ENCODE peak calls at places on chromosomes 2 and 18, in nine cellular contexts. One of them, this sample, is unnamed.

GRCh38 chr2:66030553-66030952 is 404.4 kb upstream of the MEIS1 start:
- DNase-seq in fibroblast of lung: peak
- DNase-seq in suprapubic skin: no peak
- DNase-seq in RWPE2: no peak
- DNase-seq in GM23338: peak
- DNase-seq in endodermal cell: no peak
- DNase-seq in RWPE1: peak
- DNase-seq in astrocyte: no peak
- DNase-seq in AG09309: no peak
- DNase-seq in this sample: no peak

GRCh38 chr18:63322908-63323634 is 3.5 kb upstream of the BCL2 start:
- DNase-seq in fibroblast of lung: peak
- DNase-seq in suprapubic skin: no peak
- DNase-seq in RWPE2: no peak
- DNase-seq in GM23338: peak
- DNase-seq in endodermal cell: peak
- DNase-seq in RWPE1: peak
- DNase-seq in astrocyte: peak
- DNase-seq in AG09309: peak
- DNase-seq in this sample: peak

GRCh38 chr2:72236445-72237067 is 88.9 kb upstream of the CYP26B1 start:
- DNase-seq in fibroblast of lung: peak
- DNase-seq in suprapubic skin: no peak
- DNase-seq in RWPE2: no peak
- DNase-seq in GM23338: no peak
- DNase-seq in endodermal cell: no peak
- DNase-seq in RWPE1: peak
- DNase-seq in astrocyte: peak
- DNase-seq in AG09309: peak
- DNase-seq in this sample: no peak

GRCh38 chr2:239143858-239144712 is 256.7 kb downstream of the HDAC4 start:
- DNase-seq in fibroblast of lung: peak
- DNase-seq in suprapubic skin: no peak
- DNase-seq in RWPE2: no peak
- DNase-seq in GM23338: peak
- DNase-seq in endodermal cell: peak
- DNase-seq in RWPE1: peak
- DNase-seq in astrocyte: peak
- DNase-seq in AG09309: no peak
- DNase-seq in this sample: peak

GRCh38 chr18:44548291-44549221 is 132.1 kb upstream of the SETBP1 start:
- DNase-seq in fibroblast of lung: peak
- DNase-seq in suprapubic skin: no peak
- DNase-seq in RWPE2: no peak
- DNase-seq in GM23338: no peak
- DNase-seq in endodermal cell: no peak
- DNase-seq in RWPE1: no peak
- DNase-seq in astrocyte: peak
- DNase-seq in AG09309: peak
- DNase-seq in this sample: no peak

GRCh38 chr18:23209796-23210195 is 74.5 kb downstream of the CABLES1 start:
- DNase-seq in fibroblast of lung: no peak
- DNase-seq in suprapubic skin: no peak
- DNase-seq in RWPE2: no peak
- DNase-seq in GM23338: no peak
- DNase-seq in endodermal cell: no peak
- DNase-seq in RWPE1: no peak
- DNase-seq in astrocyte: no peak
- DNase-seq in AG09309: no peak
- DNase-seq in this sample: no peak

GRCh38 chr2:200812122-200813022 is 662 bp downstream of the BZW1 start:
- DNase-seq in fibroblast of lung: peak
- DNase-seq in suprapubic skin: peak
- DNase-seq in RWPE2: peak
- DNase-seq in GM23338: peak
- DNase-seq in endodermal cell: peak
- DNase-seq in RWPE1: peak
- DNase-seq in astrocyte: peak
- DNase-seq in AG09309: no peak
- DNase-seq in this sample: peak

GRCh38 chr2:209525834-209526281 is 102.0 kb downstream of the MAP2 start:
- DNase-seq in fibroblast of lung: peak
- DNase-seq in suprapubic skin: no peak
- DNase-seq in RWPE2: no peak
- DNase-seq in GM23338: no peak
- DNase-seq in endodermal cell: no peak
- DNase-seq in RWPE1: peak
- DNase-seq in astrocyte: peak
- DNase-seq in AG09309: peak
- DNase-seq in this sample: no peak

GRCh38 chr2:3639015-3639630 is 18.9 kb upstream of the ALLC start:
- DNase-seq in fibroblast of lung: no peak
- DNase-seq in suprapubic skin: peak
- DNase-seq in RWPE2: peak
- DNase-seq in GM23338: no peak
- DNase-seq in endodermal cell: peak
- DNase-seq in RWPE1: no peak
- DNase-seq in astrocyte: no peak
- DNase-seq in AG09309: no peak
- DNase-seq in this sample: no peak

GRCh38 chr2:201420442-201421113 is 30.7 kb downstream of the TRAK2 start:
- DNase-seq in fibroblast of lung: peak
- DNase-seq in suprapubic skin: no peak
- DNase-seq in RWPE2: no peak
- DNase-seq in GM23338: no peak
- DNase-seq in endodermal cell: no peak
- DNase-seq in RWPE1: peak
- DNase-seq in astrocyte: peak
- DNase-seq in AG09309: no peak
- DNase-seq in this sample: no peak

GRCh38 chr2:119426801-119427395 is 4.8 kb upstream of the TMEM37 start:
- DNase-seq in fibroblast of lung: peak
- DNase-seq in suprapubic skin: no peak
- DNase-seq in RWPE2: no peak
- DNase-seq in GM23338: no peak
- DNase-seq in endodermal cell: peak
- DNase-seq in RWPE1: no peak
- DNase-seq in astrocyte: no peak
- DNase-seq in AG09309: no peak
- DNase-seq in this sample: no peak

GRCh38 chr2:200177971-200178911 is 128.3 kb upstream of the SPATS2L start:
- DNase-seq in fibroblast of lung: peak
- DNase-seq in suprapubic skin: no peak
- DNase-seq in RWPE2: no peak
- DNase-seq in GM23338: no peak
- DNase-seq in endodermal cell: no peak
- DNase-seq in RWPE1: no peak
- DNase-seq in astrocyte: peak
- DNase-seq in AG09309: no peak
- DNase-seq in this sample: no peak

GRCh38 chr2:195094330-195094729 is 562.7 kb upstream of the SLC39A10 start:
- DNase-seq in fibroblast of lung: no peak
- DNase-seq in suprapubic skin: no peak
- DNase-seq in RWPE2: no peak
- DNase-seq in GM23338: no peak
- DNase-seq in endodermal cell: no peak
- DNase-seq in RWPE1: peak
- DNase-seq in astrocyte: peak
- DNase-seq in AG09309: no peak
- DNase-seq in this sample: no peak

GRCh38 chr2:95278637-95279225 is 4.5 kb downstream of the PROM2 start:
- DNase-seq in fibroblast of lung: no peak
- DNase-seq in suprapubic skin: no peak
- DNase-seq in RWPE2: peak
- DNase-seq in GM23338: no peak
- DNase-seq in endodermal cell: no peak
- DNase-seq in RWPE1: no peak
- DNase-seq in astrocyte: no peak
- DNase-seq in AG09309: no peak
- DNase-seq in this sample: no peak

GRCh38 chr2:26316041-26316440 is 29.9 kb upstream of the SELENOI start:
- DNase-seq in fibroblast of lung: no peak
- DNase-seq in suprapubic skin: no peak
- DNase-seq in RWPE2: no peak
- DNase-seq in GM23338: peak
- DNase-seq in endodermal cell: peak
- DNase-seq in RWPE1: no peak
- DNase-seq in astrocyte: no peak
- DNase-seq in AG09309: no peak
- DNase-seq in this sample: no peak
- TF ChIP-seq CTCF in fibroblast of lung: peak
- TF ChIP-seq CTCF in suprapubic skin: no peak
- TF ChIP-seq CTCF in RWPE2: no peak
- TF ChIP-seq CTCF in GM23338: peak
- TF ChIP-seq CTCF in endodermal cell: peak
- TF ChIP-seq CTCF in RWPE1: no peak
- TF ChIP-seq CTCF in astrocyte: no peak
- TF ChIP-seq CTCF in AG09309: peak
- TF ChIP-seq CTCF in this sample: no peak

DNA sequence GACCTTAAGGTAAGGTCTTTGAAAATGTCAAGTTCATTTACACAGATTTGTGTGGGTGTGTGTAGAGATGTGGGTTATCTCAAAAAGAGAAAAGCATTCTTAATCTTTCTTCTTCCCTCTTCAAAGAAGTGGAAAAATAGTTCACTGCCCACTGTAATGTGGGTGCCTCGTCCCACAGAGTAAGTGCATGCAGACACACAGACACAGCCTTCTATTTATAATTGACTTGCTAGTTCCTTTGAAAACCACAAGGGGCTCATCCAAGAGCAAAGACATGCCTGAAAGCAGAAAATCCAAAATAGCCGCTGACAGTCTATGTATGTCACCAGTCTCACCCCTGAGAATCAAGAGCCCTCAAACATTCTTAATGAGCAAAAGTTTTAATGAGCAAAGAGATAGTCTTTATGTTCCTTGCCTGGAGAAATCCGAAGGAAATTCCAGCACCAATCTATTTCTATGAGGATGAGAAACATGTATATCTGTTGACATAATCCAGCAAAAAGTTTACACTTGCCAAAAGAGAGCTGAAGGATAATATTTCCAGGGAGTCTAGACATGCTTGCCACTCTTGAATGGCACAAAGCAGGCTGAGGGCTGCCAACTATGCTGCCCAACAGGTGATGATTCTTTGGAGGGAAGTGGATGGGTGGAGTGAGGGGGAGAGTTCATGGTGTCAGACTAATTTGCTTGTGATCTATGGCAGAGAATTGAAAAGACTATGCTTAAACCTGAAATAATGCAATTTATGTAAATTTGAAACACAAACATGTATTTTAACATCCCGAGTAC is 93.9 kb downstream of the ACVR1 start:
- DNase-seq in fibroblast of lung: peak
- DNase-seq in suprapubic skin: no peak
- DNase-seq in RWPE2: no peak
- DNase-seq in GM23338: peak
- DNase-seq in endodermal cell: no peak
- DNase-seq in RWPE1: no peak
- DNase-seq in astrocyte: peak
- DNase-seq in AG09309: no peak
- DNase-seq in this sample: no peak
- TF ChIP-seq CTCF in fibroblast of lung: peak
- TF ChIP-seq CTCF in suprapubic skin: peak
- TF ChIP-seq CTCF in RWPE2: peak
- TF ChIP-seq CTCF in GM23338: peak
- TF ChIP-seq CTCF in endodermal cell: peak
- TF ChIP-seq CTCF in RWPE1: no peak
- TF ChIP-seq CTCF in astrocyte: peak
- TF ChIP-seq CTCF in AG09309: no peak
- TF ChIP-seq CTCF in this sample: peak

DNA sequence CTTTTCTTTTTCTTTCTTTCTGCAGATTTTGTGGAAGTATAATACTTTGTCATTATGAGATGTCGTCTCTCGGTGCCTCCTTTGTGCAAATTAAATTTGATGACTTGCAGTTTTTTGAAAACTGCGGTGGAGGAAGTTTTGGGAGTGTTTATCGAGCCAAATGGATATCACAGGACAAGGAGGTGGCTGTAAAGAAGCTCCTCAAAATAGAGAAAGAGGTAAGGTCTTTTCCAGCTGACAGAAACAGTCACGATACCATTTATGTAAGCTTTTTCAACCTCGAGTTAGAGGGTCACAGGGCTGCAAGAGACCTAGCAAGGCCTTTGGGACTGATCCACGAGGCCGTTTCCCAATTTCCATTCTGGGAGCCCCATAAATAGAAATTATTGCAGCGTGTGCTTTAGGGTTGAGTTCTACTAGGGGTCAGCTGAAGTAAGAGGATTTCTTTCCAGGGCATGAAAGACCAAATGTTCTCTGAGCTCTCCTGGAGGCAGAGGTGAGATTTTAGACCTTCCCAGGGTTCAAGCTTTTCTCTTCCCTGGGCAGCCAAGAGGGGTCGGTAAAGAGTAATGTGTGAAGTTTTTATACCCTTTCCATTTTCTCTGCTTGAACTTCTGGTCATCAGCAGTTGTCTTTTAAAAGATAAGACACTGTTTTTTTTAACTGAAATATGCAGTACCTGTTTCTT is 15.5 kb downstream of the MAP3K20 start:
- DNase-seq in fibroblast of lung: no peak
- DNase-seq in suprapubic skin: no peak
- DNase-seq in RWPE2: no peak
- DNase-seq in GM23338: peak
- DNase-seq in endodermal cell: no peak
- DNase-seq in RWPE1: no peak
- DNase-seq in astrocyte: no peak
- DNase-seq in AG09309: no peak
- DNase-seq in this sample: no peak
- TF ChIP-seq CTCF in fibroblast of lung: peak
- TF ChIP-seq CTCF in suprapubic skin: no peak
- TF ChIP-seq CTCF in RWPE2: no peak
- TF ChIP-seq CTCF in GM23338: peak
- TF ChIP-seq CTCF in endodermal cell: peak
- TF ChIP-seq CTCF in RWPE1: no peak
- TF ChIP-seq CTCF in astrocyte: peak
- TF ChIP-seq CTCF in AG09309: peak
- TF ChIP-seq CTCF in this sample: peak

GRCh38 chr2:197675711-197676188 is 363 bp upstream of the RFTN2 start:
- DNase-seq in fibroblast of lung: peak
- DNase-seq in suprapubic skin: no peak
- DNase-seq in RWPE2: no peak
- DNase-seq in GM23338: peak
- DNase-seq in endodermal cell: peak
- DNase-seq in RWPE1: no peak
- DNase-seq in astrocyte: peak
- DNase-seq in AG09309: peak
- DNase-seq in this sample: peak
- TF ChIP-seq CTCF in fibroblast of lung: no peak
- TF ChIP-seq CTCF in suprapubic skin: no peak
- TF ChIP-seq CTCF in RWPE2: no peak
- TF ChIP-seq CTCF in GM23338: no peak
- TF ChIP-seq CTCF in endodermal cell: no peak
- TF ChIP-seq CTCF in RWPE1: no peak
- TF ChIP-seq CTCF in astrocyte: no peak
- TF ChIP-seq CTCF in AG09309: no peak
- TF ChIP-seq CTCF in this sample: no peak

GRCh38 chr18:8208716-8209115 is 400.5 kb upstream of the RAB12 start:
- DNase-seq in fibroblast of lung: no peak
- DNase-seq in suprapubic skin: no peak
- DNase-seq in RWPE2: no peak
- DNase-seq in GM23338: no peak
- DNase-seq in endodermal cell: peak
- DNase-seq in RWPE1: no peak
- DNase-seq in astrocyte: no peak
- DNase-seq in AG09309: no peak
- DNase-seq in this sample: no peak
- TF ChIP-seq CTCF in fibroblast of lung: no peak
- TF ChIP-seq CTCF in suprapubic skin: no peak
- TF ChIP-seq CTCF in RWPE2: no peak
- TF ChIP-seq CTCF in GM23338: no peak
- TF ChIP-seq CTCF in endodermal cell: peak
- TF ChIP-seq CTCF in RWPE1: no peak
- TF ChIP-seq CTCF in astrocyte: no peak
- TF ChIP-seq CTCF in AG09309: no peak
- TF ChIP-seq CTCF in this sample: no peak

This sample was measured in neural crest cell.